ENCODE peak calls at places on chromosome 14, in four cellular contexts. C is endothelial cell of umbilical vein, D is A549, W is HepG2. Q is an unnamed sample.

GRCh38 chr14:101790232-101790631 is 28.7 kb downstream of the PPP2R5C start:
- DNase-seq in D (no peak), C (no peak), W (no peak), Q (peak)

GRCh38 chr14:99789581-99789980 is 3.6 kb upstream of the EML1 start:
- DNase-seq in C (no peak), D (no peak), W (no peak), Q (no peak)

GRCh38 chr14:99971929-99972747 is 93.1 kb upstream of the EVL start:
- DNase-seq in W (no peak), C (no peak), D (peak), Q (peak)

GRCh38 chr14:104436047-104436531 is 143.5 kb upstream of the C14orf180 start:
- DNase-seq in C (peak), W (no peak), D (no peak), Q (no peak)

GRCh38 chr14:101813833-101814232 is 52.3 kb downstream of the PPP2R5C start:
- DNase-seq in W (no peak), C (no peak), D (no peak), Q (no peak)

GRCh38 chr14:67620217-67620789 is 583 bp downstream of the ARG2 start:
- DNase-seq in D (peak), C (peak), W (no peak), Q (no peak)

GRCh38 chr14:67187210-67187609 is 2.0 kb upstream of the GARIN2 start:
- DNase-seq in D (peak), C (peak), W (peak), Q (no peak)

GRCh38 chr14:102898298-102898697 is 24.2 kb upstream of the AMN start:
- DNase-seq in D (no peak), C (no peak), W (no peak), Q (no peak)

GRCh38 chr14:104699426-104699748 is 10.0 kb downstream of the INF2 start:
- DNase-seq in W (no peak), D (no peak), C (no peak), Q (no peak)

GRCh38 chr14:75523771-75524171 is 1.5 kb downstream of the BATF start:
- DNase-seq in C (peak), D (no peak), W (no peak), Q (peak)

GRCh38 chr14:95482967-95483842 is 33.2 kb downstream of the SYNE3 start:
- DNase-seq in C (peak), W (peak), D (peak), Q (no peak)
- TF ChIP-seq MYC in C (no peak), W (no peak), D (no peak), Q (no peak)

GRCh38 chr14:46686652-46687051 is 35.1 kb upstream of the RPL10L start:
- DNase-seq in W (no peak), C (no peak), D (no peak), Q (peak)

DNA sequence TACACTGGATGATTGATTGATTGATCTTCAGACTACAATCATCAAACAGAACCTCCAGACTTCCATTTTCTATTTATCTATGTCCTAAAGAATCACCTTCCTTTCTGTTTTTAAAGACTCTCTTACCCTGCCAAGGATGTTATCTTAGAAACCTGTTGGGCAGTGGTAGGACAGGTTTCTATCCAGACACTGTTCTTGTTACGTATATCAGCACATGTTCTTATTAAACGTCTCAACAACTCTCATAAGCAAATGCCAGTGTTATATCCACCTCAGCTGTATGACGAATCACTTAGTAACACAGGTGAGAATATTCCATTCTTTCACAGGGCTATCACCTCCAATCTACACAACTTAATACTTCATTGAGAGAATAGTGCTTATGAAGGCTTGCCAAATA is 40.2 kb upstream of the RPL10L start:
- DNase-seq in C (no peak), D (no peak), W (no peak), Q (no peak)
- TF ChIP-seq MYC in C (no peak), D (no peak), W (no peak), Q (no peak)

GRCh38 chr14:95228240-95228639 is 70.9 kb upstream of the DICER1 start:
- DNase-seq in D (no peak), W (no peak), C (no peak), Q (no peak)
- TF ChIP-seq MYC in D (no peak), W (no peak), C (no peak), Q (no peak)

DNA sequence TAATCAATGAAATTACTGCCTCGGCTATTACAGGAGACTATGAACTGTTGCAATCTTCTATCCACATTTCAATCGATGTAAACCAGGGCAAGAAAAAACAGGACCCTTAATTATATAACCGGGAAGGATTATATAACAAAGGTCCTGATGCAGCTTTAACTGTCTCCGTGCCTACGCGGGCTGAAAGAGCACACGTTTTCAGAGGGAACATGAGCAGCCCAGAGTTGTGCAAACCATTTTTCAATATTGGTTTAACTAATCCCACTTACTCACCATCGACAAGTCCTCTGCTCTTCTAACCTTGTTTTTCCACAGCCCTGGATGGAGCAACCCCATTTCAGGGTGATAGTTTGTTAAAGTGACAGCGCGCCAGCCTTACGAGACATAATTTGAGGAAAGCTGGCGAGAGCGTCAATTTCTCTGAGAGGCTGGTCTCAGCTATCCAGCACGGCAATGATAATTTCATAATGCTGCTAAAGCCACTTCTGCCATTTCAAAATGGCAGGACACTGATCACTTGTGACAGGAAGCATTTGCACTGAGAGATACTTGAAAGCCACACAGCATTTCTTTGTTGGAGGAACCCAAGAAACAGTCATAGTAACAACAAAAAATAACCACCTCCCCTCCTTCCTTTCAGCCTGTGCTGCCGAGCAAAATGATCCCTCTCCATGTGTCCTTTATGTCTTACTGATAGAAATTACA is 184.5 kb downstream of the FOXN3 start:
- DNase-seq in W (peak), C (no peak), D (no peak), Q (no peak)
- TF ChIP-seq MYC in W (no peak), C (no peak), D (no peak), Q (no peak)

DNA sequence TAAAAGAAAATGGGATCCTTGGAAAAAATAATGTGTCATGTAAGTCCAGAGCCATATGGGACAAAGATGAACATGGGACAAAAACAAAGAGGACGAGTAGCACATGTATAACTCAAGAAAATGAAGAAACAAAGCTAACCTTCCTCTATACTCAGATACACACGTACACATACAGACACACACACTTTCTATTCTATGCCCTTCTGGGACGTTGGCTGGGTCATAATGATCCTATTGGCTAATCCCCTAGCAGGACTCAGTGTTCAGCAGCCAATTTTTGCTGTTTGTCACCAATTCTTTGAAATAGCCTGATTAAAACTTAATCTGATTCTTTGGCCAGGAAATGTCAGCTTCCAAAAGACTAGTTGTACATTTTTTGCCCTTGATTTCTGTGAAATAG is 189.4 kb upstream of the FOXG1 start:
- DNase-seq in D (no peak), W (no peak), C (peak), Q (no peak)
- TF ChIP-seq MYC in D (no peak), W (no peak), C (no peak), Q (no peak)